ENCODE peak calls at places on chromosomes 1 and 21, in four cellular contexts. One of them, this sample, is unnamed. For H3K4me1, the result is how much of the 10 kb centered on the place peaks cover.

GRCh38 chr1:168316142-168316541 is 35.5 kb downstream of the TBX19 start:
- DNase-seq in aorta: no peak
- DNase-seq in small intestine: no peak
- DNase-seq in thoracic aorta: no peak
- DNase-seq in this sample: no peak

GRCh38 chr1:60068393-60069045 is 5.1 kb downstream of the C1orf87 start:
- DNase-seq in aorta: no peak
- DNase-seq in small intestine: no peak
- DNase-seq in thoracic aorta: no peak
- DNase-seq in this sample: no peak

GRCh38 chr1:11930571-11931445 is 3.7 kb upstream of the PLOD1 start:
- DNase-seq in aorta: no peak
- DNase-seq in small intestine: no peak
- DNase-seq in thoracic aorta: no peak
- DNase-seq in this sample: no peak

GRCh38 chr1:157209514-157209913 is 71.3 kb upstream of the ETV3 start:
- DNase-seq in aorta: no peak
- DNase-seq in small intestine: no peak
- DNase-seq in thoracic aorta: no peak
- DNase-seq in this sample: no peak

GRCh38 chr1:161379071-161379470 is 11.4 kb upstream of the CFAP126 start:
- DNase-seq in aorta: peak
- DNase-seq in small intestine: no peak
- DNase-seq in thoracic aorta: no peak
- DNase-seq in this sample: no peak

GRCh38 chr1:155002479-155003226 is at the start of gene ZBTB7B:
- DNase-seq in aorta: peak
- DNase-seq in small intestine: no peak
- DNase-seq in thoracic aorta: no peak
- DNase-seq in this sample: peak

GRCh38 chr1:209202826-209203439 is 380.6 kb upstream of the CAMK1G start:
- DNase-seq in aorta: no peak
- DNase-seq in small intestine: peak
- DNase-seq in thoracic aorta: no peak
- DNase-seq in this sample: no peak

GRCh38 chr1:180178511-180179161 is 24.0 kb downstream of the QSOX1 start:
- DNase-seq in aorta: peak
- DNase-seq in small intestine: peak
- DNase-seq in thoracic aorta: no peak
- DNase-seq in this sample: peak

GRCh38 chr1:22490309-22490708 is 38.7 kb downstream of the ZBTB40 start:
- DNase-seq in aorta: no peak
- DNase-seq in small intestine: no peak
- DNase-seq in thoracic aorta: no peak
- DNase-seq in this sample: no peak

GRCh38 chr1:210233495-210234253 is 1.1 kb downstream of the SERTAD4 start:
- DNase-seq in aorta: peak
- DNase-seq in small intestine: peak
- DNase-seq in thoracic aorta: no peak
- DNase-seq in this sample: no peak

GRCh38 chr21:18373631-18374030 is 30.0 kb downstream of the TMPRSS15 start:
- DNase-seq in aorta: no peak
- DNase-seq in small intestine: no peak
- DNase-seq in thoracic aorta: no peak
- DNase-seq in this sample: no peak

GRCh38 chr1:197994907-197995407 is 77.8 kb downstream of the LHX9 start:
- DNase-seq in aorta: no peak
- DNase-seq in small intestine: peak
- DNase-seq in thoracic aorta: no peak
- DNase-seq in this sample: no peak

GRCh38 chr1:21238141-21238800 is 52.0 kb downstream of the ECE1 start:
- DNase-seq in aorta: peak
- DNase-seq in small intestine: no peak
- DNase-seq in thoracic aorta: no peak
- DNase-seq in this sample: no peak

GRCh38 chr1:112716133-112716720 is 1.1 kb upstream of the PPM1J start:
- DNase-seq in aorta: peak
- DNase-seq in small intestine: peak
- DNase-seq in thoracic aorta: no peak
- DNase-seq in this sample: peak

GRCh38 chr1:1593834-1594601 is 5.9 kb downstream of the FNDC10 start:
- DNase-seq in aorta: no peak
- DNase-seq in small intestine: no peak
- DNase-seq in thoracic aorta: no peak
- DNase-seq in this sample: no peak

GRCh38 chr1:14617791-14618190 is 19.3 kb downstream of the KAZN start:
- DNase-seq in aorta: no peak
- DNase-seq in small intestine: no peak
- DNase-seq in thoracic aorta: no peak
- DNase-seq in this sample: no peak

GRCh38 chr1:38121231-38121680 is 74.7 kb upstream of the POU3F1 start:
- DNase-seq in aorta: no peak
- DNase-seq in small intestine: no peak
- DNase-seq in thoracic aorta: no peak
- DNase-seq in this sample: no peak

GRCh38 chr1:77438239-77438913 is 156.6 kb downstream of the AK5 start:
- DNase-seq in aorta: no peak
- DNase-seq in small intestine: no peak
- DNase-seq in thoracic aorta: no peak
- DNase-seq in this sample: no peak

GRCh38 chr1:62753031-62753965 is 30.6 kb upstream of the ATG4C start:
- DNase-seq in aorta: no peak
- DNase-seq in small intestine: no peak
- DNase-seq in thoracic aorta: no peak
- DNase-seq in this sample: no peak

GRCh38 chr1:18738126-18738525 is 107.5 kb downstream of the PAX7 start:
- DNase-seq in aorta: peak
- DNase-seq in small intestine: no peak
- DNase-seq in thoracic aorta: no peak
- DNase-seq in this sample: no peak

GRCh38 chr21:43312751-43313169 is 114.2 kb downstream of the SIK1 start:
- DNase-seq in aorta: no peak
- DNase-seq in small intestine: no peak
- DNase-seq in thoracic aorta: no peak
- DNase-seq in this sample: no peak

GRCh38 chr1:23793018-23793781 is 2.3 kb downstream of the LYPLA2 start:
- DNase-seq in aorta: no peak
- DNase-seq in small intestine: peak
- DNase-seq in thoracic aorta: no peak
- DNase-seq in this sample: peak

GRCh38 chr1:147541672-147542548 is 609 bp downstream of the BCL9 start:
- DNase-seq in aorta: peak
- DNase-seq in small intestine: peak
- DNase-seq in thoracic aorta: peak
- DNase-seq in this sample: no peak

GRCh38 chr1:193421487-193421886 is 235.1 kb upstream of the B3GALT2 start:
- DNase-seq in aorta: no peak
- DNase-seq in small intestine: no peak
- DNase-seq in thoracic aorta: no peak
- DNase-seq in this sample: no peak

GRCh38 chr1:109529895-109530456 is 9.7 kb upstream of the GPR61 start:
- DNase-seq in aorta: no peak
- DNase-seq in small intestine: no peak
- DNase-seq in thoracic aorta: no peak
- DNase-seq in this sample: no peak

DNA sequence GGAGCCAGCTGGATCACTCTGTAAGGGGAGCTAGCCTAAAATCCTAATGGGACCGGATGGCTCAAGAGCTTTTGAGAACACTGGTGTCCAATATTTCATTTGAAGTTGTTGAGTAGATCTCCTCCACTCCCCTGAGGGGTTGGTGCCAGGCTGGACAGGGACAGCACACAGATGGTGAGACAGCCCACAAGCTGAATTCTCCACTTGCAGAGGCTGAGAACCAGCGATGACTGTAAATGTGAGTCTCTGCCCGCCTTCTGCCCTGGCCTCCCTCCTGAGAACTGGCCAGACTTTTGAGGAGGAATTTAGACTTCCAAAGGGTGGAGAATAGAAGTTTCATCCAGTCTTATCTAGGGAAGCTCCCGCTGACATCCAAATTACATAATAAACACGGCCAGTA is 20.5 kb upstream of the COQ8A start:
- DNase-seq in aorta: no peak
- DNase-seq in small intestine: no peak
- DNase-seq in thoracic aorta: no peak
- DNase-seq in this sample: no peak
- H3K4me1 ChIP-seq in aorta: under half
- H3K4me1 ChIP-seq in small intestine: under half
- H3K4me1 ChIP-seq in thoracic aorta: under half
- H3K4me1 ChIP-seq in this sample: under half

DNA sequence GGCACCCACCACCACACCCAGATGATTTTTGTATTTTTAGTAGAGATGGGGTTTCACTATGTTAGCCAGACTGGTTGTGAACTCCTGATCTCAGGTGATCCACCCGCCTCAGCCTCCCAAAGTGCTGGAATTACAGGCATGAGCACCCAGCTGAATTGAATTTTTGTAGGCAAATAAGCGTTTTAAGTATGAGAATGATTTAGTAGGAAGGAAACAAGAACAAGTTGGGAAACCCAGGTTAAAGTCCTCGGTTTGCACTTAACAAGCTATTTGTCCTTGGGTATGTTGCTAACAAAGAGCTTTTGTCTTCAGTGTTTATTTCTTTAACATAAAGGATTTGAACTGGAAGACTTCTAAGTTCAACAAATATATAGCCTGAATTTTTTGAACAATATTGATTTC is 23.9 kb downstream of the BTF3L4 start:
- DNase-seq in aorta: no peak
- DNase-seq in small intestine: peak
- DNase-seq in thoracic aorta: no peak
- DNase-seq in this sample: no peak
- H3K4me3 ChIP-seq in aorta: no peak
- H3K4me3 ChIP-seq in small intestine: no peak
- H3K4me3 ChIP-seq in thoracic aorta: no peak
- H3K4me3 ChIP-seq in this sample: no peak

DNA sequence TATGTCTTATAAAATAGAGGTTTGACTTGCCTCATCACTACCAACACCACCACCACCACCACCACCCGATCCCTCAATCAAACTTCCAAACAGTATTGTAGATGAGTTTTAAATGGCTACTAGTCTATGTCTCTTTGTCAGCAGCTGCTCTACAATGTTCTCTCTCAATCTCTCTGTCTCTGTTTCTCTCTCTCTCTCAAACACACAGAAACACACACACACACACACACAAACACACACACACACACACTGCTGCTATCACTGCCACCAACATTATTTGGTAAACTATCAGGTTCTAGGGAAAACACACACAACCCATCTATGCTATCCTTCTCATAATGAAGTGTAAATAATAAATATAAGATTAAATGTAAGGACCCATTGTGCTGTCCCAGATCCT is 2.4 kb downstream of the TNFSF4 start:
- DNase-seq in aorta: no peak
- DNase-seq in small intestine: no peak
- DNase-seq in thoracic aorta: no peak
- DNase-seq in this sample: no peak
- H3K4me1 ChIP-seq in aorta: under half
- H3K4me1 ChIP-seq in small intestine: under half
- H3K4me1 ChIP-seq in thoracic aorta: under half
- H3K4me1 ChIP-seq in this sample: under half

DNA sequence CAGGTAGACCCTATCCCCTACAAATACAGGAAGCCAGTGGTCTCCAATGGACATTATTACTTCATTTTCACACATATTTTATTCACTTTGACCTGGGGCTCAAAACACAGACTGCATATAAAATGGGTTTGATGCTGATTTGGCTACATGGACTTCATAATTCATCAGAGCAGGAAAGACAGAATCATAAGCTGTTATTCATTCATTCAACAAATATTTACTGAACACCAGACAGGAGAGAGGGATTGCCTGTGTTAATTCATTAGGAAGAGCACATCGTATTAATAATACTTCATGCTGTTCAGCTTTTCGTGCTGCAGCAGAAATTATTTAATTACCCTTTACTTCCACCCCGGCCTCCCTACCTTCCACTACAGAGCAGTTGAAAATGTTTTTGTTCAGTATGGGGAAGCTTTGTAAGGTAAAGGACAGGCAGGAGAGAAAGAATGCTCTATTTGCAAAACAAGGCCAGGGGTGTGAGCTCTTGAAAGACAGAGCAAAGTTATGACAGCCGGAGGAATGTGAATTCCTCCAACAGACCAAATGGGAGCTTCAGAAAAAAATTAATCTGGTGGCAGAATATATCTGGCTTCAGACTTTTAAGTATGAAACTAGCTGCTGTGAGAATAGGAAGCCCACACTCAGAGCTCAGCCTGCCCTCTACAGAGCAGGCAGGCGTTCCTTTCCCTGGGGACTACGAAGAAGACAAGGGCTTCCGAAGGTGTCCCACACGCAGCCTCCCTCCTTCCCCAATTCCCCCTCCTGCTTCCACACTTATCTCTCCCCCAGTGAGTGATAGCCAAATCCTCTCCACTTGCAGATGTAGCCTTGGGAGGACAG is 58.0 kb downstream of the MDM4 start:
- DNase-seq in aorta: no peak
- DNase-seq in small intestine: no peak
- DNase-seq in thoracic aorta: no peak
- DNase-seq in this sample: no peak
- H3K4me3 ChIP-seq in aorta: no peak
- H3K4me3 ChIP-seq in small intestine: no peak
- H3K4me3 ChIP-seq in thoracic aorta: no peak
- H3K4me3 ChIP-seq in this sample: no peak

DNA sequence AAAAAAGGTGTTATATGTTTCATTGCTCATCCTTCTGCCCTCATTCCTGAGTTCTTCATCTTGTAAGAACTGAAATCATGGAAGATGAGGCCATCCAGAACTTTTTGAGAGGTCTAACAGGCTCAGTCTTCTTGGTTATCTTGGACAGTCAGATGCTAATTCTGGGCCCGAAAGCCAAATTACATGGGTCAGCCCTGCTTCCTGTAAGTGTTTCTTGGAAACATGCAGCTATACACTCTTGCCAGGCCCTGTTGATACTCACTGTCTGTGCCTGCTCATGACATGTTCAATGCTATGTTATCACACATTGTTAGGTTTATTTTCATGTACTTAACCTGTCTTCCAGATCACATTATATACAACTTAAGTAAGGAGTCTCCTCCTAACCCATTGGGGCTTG is 542.5 kb downstream of the NUF2 start:
- DNase-seq in aorta: no peak
- DNase-seq in small intestine: no peak
- DNase-seq in thoracic aorta: no peak
- DNase-seq in this sample: no peak
- H3K4me1 ChIP-seq in aorta: under half
- H3K4me1 ChIP-seq in small intestine: under half
- H3K4me1 ChIP-seq in thoracic aorta: under half
- H3K4me1 ChIP-seq in this sample: under half